ENCODE peak calls at places on chromosomes 4 and X, in eight cellular contexts. W is GM13977; I is GM04504; O is T-helper 2 cell; G is activated naive CD4-positive, alpha-beta T cell treated with anti-CD3 and anti-CD28 coated beads, Interleukin-2, amount 10 ng/mL, durations not matched to agents 7 days and 5 days; C is activated B cell treated with CpG ODN at 0.5 μM for 24 hours; Q is CD8-positive, alpha-beta T cell; J is ACHN. P is an unnamed sample.

GRCh38 chrX:22234380-22234779 is 38.3 kb upstream of the CBLL2 start:
- DNase-seq in J (no peak), C (no peak), Q (no peak), W (no peak), O (no peak), I (no peak), G (no peak), P (peak; percentile 17)

GRCh38 chr4:93658443-93658842 is 170.1 kb upstream of the ATOH1 start:
- DNase-seq in Q (no peak), I (no peak), W (no peak), J (no peak), G (no peak), C (no peak), O (no peak), P (no peak)

GRCh38 chr4:146153964-146154536 is 21.5 kb upstream of the LSM6 start:
- DNase-seq in C (no peak), I (no peak), G (no peak), O (no peak), J (no peak), W (no peak), Q (no peak), P (no peak)

GRCh38 chr4:56164921-56165320 is 216.2 kb downstream of the CEP135 start:
- DNase-seq in I (no peak), Q (no peak), G (no peak), C (no peak), W (no peak), O (no peak), J (no peak), P (no peak)

GRCh38 chr4:72314869-72315268 is 254.2 kb downstream of the ADAMTS3 start:
- DNase-seq in J (peak; percentile 64), Q (no peak), G (no peak), C (no peak), O (no peak), W (no peak), I (no peak), P (peak; percentile 9)

GRCh38 chr4:156473175-156473574 is 498.4 kb downstream of the PDGFC start:
- DNase-seq in C (no peak), O (peak; percentile 39), J (no peak), W (no peak), Q (no peak), I (no peak), G (no peak), P (no peak)

GRCh38 chr4:62133977-62134376 is 933.9 kb downstream of the ADGRL3 start:
- DNase-seq in Q (no peak), G (no peak), O (no peak), W (no peak), J (no peak), I (no peak), C (no peak), P (no peak)

GRCh38 chrX:16512401-16512776 is 137.6 kb upstream of the S100G start:
- DNase-seq in W (no peak), I (no peak), G (no peak), J (no peak), C (no peak), O (no peak), Q (no peak), P (no peak)

GRCh38 chr4:153522800-153523089 is 56.6 kb downstream of the TMEM131L start:
- DNase-seq in I (no peak), G (peak; percentile 54), O (peak; percentile 36), W (peak; percentile 41), Q (no peak), C (no peak), J (no peak), P (no peak)

GRCh38 chr4:79174855-79175254 is 151.0 kb downstream of the NAA11 start:
- DNase-seq in J (no peak), I (no peak), Q (no peak), G (no peak), O (no peak), C (no peak), W (no peak), P (no peak)

GRCh38 chr4:163693211-163693610 is 198.7 kb downstream of the TMA16 start:
- DNase-seq in O (no peak), I (no peak), Q (no peak), C (no peak), J (peak; percentile 20), W (no peak), G (no peak), P (no peak)

GRCh38 chrX:150410513-150410912 is 47.4 kb downstream of the MAMLD1 start:
- DNase-seq in G (peak; percentile 51), W (no peak), J (no peak), Q (no peak), C (no peak), I (no peak), O (peak; percentile 86), P (no peak)